ENCODE peak calls at places on chromosomes 2 and 18, in seven cellular contexts. One of them, this sample, is unnamed.
A peak's percentile ranks its signal among the peaks of the same experiment; 100 is the strongest.

GRCh38 chr2:44943693-44944101 is 2.2 kb downstream of the SIX3 start:
- DNase-seq in IMR-90: no peak
- DNase-seq in A549: no peak
- DNase-seq in H1: no peak
- DNase-seq in GM12878: no peak
- DNase-seq in HepG2: no peak
- DNase-seq in K562: no peak
- DNase-seq in this sample: no peak

GRCh38 chr2:104846955-104847820 is 6.7 kb upstream of the POU3F3 start:
- DNase-seq in IMR-90: no peak
- DNase-seq in A549: no peak
- DNase-seq in H1: no peak
- DNase-seq in GM12878: no peak
- DNase-seq in HepG2: no peak
- DNase-seq in K562: no peak
- DNase-seq in this sample: no peak

GRCh38 chr18:33495278-33495677 is 54.8 kb upstream of the CCDC178 start:
- DNase-seq in IMR-90: peak; percentile 13
- DNase-seq in A549: no peak
- DNase-seq in H1: peak; percentile 44
- DNase-seq in GM12878: peak; percentile 2
- DNase-seq in HepG2: peak; percentile 24
- DNase-seq in K562: peak; percentile 27
- DNase-seq in this sample: no peak

GRCh38 chr2:12715878-12716249 is 872 bp upstream of the TRIB2 start:
- DNase-seq in IMR-90: peak; percentile 78
- DNase-seq in A549: peak; percentile 45
- DNase-seq in H1: no peak
- DNase-seq in GM12878: no peak
- DNase-seq in HepG2: peak; percentile 54
- DNase-seq in K562: peak; percentile 74
- DNase-seq in this sample: peak; percentile 65

GRCh38 chr2:36516136-36516870 is 81.7 kb downstream of the FEZ2 start:
- DNase-seq in IMR-90: peak; percentile 58
- DNase-seq in A549: no peak
- DNase-seq in H1: no peak
- DNase-seq in GM12878: no peak
- DNase-seq in HepG2: no peak
- DNase-seq in K562: no peak
- DNase-seq in this sample: no peak

GRCh38 chr2:233832414-233832813 is 21.9 kb downstream of the HJURP start:
- DNase-seq in IMR-90: peak; percentile 82
- DNase-seq in A549: no peak
- DNase-seq in H1: no peak
- DNase-seq in GM12878: no peak
- DNase-seq in HepG2: no peak
- DNase-seq in K562: no peak
- DNase-seq in this sample: no peak

GRCh38 chr2:237691908-237692600 is 64.7 kb downstream of the LRRFIP1 start:
- DNase-seq in IMR-90: peak; percentile 80
- DNase-seq in A549: peak; percentile 68
- DNase-seq in H1: peak; percentile 65
- DNase-seq in GM12878: no peak
- DNase-seq in HepG2: peak; percentile 69
- DNase-seq in K562: peak; percentile 95
- DNase-seq in this sample: peak; percentile 73

GRCh38 chr18:56576826-56577573 is 61.4 kb downstream of the TXNL1 start:
- DNase-seq in IMR-90: peak; percentile 19
- DNase-seq in A549: no peak
- DNase-seq in H1: no peak
- DNase-seq in GM12878: no peak
- DNase-seq in HepG2: no peak
- DNase-seq in K562: no peak
- DNase-seq in this sample: no peak

GRCh38 chr2:30691948-30692828 is 115.1 kb downstream of the CAPN13 start:
- DNase-seq in IMR-90: peak; percentile 37
- DNase-seq in A549: no peak
- DNase-seq in H1: no peak
- DNase-seq in GM12878: no peak
- DNase-seq in HepG2: no peak
- DNase-seq in K562: no peak
- DNase-seq in this sample: no peak
- TF ChIP-seq CEBPB in IMR-90: no peak
- TF ChIP-seq CEBPB in A549: no peak
- TF ChIP-seq CEBPB in H1: no peak
- TF ChIP-seq CEBPB in GM12878: no peak
- TF ChIP-seq CEBPB in HepG2: no peak
- TF ChIP-seq CEBPB in K562: no peak
- TF ChIP-seq CEBPB in this sample: no peak

GRCh38 chr18:68034293-68034692 is 517.8 kb upstream of the DSEL start:
- DNase-seq in IMR-90: peak; percentile 7
- DNase-seq in A549: no peak
- DNase-seq in H1: no peak
- DNase-seq in GM12878: no peak
- DNase-seq in HepG2: no peak
- DNase-seq in K562: no peak
- DNase-seq in this sample: no peak
- TF ChIP-seq CEBPB in IMR-90: no peak
- TF ChIP-seq CEBPB in A549: no peak
- TF ChIP-seq CEBPB in H1: no peak
- TF ChIP-seq CEBPB in GM12878: no peak
- TF ChIP-seq CEBPB in HepG2: no peak
- TF ChIP-seq CEBPB in K562: no peak
- TF ChIP-seq CEBPB in this sample: no peak

DNA sequence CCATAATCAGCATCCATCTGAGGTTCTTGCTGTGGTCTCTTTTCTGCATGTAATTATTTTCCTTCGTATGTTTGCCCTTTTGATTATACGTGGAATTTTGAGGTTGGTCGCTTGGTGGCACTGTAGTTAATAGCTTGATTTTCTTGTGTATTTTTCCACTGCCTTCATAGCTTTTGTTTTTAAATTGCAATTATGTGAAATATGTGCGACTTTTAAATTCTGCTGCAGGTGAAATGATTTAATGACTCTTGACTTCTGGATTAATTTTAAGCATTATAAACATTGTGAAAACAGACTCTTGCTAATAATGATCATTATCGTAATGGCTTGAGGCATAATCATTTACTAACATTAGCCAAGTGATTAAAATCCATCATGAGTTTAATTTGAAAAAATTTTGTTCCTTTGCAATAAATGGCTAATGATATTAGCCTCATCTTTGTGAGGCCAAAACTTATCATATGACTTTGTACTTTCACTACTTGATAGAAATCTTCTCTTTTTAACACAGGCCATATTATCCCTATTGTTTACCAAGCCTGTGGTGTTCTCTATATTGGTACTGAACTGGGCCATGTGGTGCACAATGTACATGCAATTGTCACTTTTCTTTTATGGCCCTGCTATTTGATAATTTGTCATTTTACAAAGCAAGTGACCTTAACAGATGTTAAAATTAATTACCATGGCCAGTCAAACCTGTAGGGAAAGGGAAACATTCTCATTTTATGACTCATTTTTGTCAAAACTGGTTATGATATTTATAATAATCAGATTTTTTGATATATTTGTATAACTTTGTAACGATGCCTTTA is 62.8 kb upstream of the NEUROD1 start:
- DNase-seq in IMR-90: peak; percentile 73
- DNase-seq in A549: peak; percentile 7
- DNase-seq in H1: no peak
- DNase-seq in GM12878: peak; percentile 17
- DNase-seq in HepG2: peak; percentile 66
- DNase-seq in K562: no peak
- DNase-seq in this sample: peak; percentile 68
- TF ChIP-seq CEBPB in IMR-90: no peak
- TF ChIP-seq CEBPB in A549: no peak
- TF ChIP-seq CEBPB in H1: no peak
- TF ChIP-seq CEBPB in GM12878: no peak
- TF ChIP-seq CEBPB in HepG2: no peak
- TF ChIP-seq CEBPB in K562: no peak
- TF ChIP-seq CEBPB in this sample: peak; percentile 36

GRCh38 chr2:240245184-240245583 is 104.7 kb upstream of the OTOS start:
- DNase-seq in IMR-90: no peak
- DNase-seq in A549: no peak
- DNase-seq in H1: no peak
- DNase-seq in GM12878: no peak
- DNase-seq in HepG2: no peak
- DNase-seq in K562: no peak
- DNase-seq in this sample: no peak

GRCh38 chr2:240247241-240247867 is 106.9 kb upstream of the OTOS start:
- DNase-seq in IMR-90: no peak
- DNase-seq in A549: no peak
- DNase-seq in H1: no peak
- DNase-seq in GM12878: no peak
- DNase-seq in HepG2: no peak
- DNase-seq in K562: no peak
- DNase-seq in this sample: no peak

GRCh38 chr2:240245706-240246105 is 105.2 kb upstream of the OTOS start:
- DNase-seq in IMR-90: peak; percentile 27
- DNase-seq in A549: no peak
- DNase-seq in H1: no peak
- DNase-seq in GM12878: no peak
- DNase-seq in HepG2: no peak
- DNase-seq in K562: no peak
- DNase-seq in this sample: no peak

GRCh38 chr2:240246173-240246820 is 105.8 kb upstream of the OTOS start:
- DNase-seq in IMR-90: no peak
- DNase-seq in A549: no peak
- DNase-seq in H1: no peak
- DNase-seq in GM12878: no peak
- DNase-seq in HepG2: no peak
- DNase-seq in K562: no peak
- DNase-seq in this sample: no peak

DNA sequence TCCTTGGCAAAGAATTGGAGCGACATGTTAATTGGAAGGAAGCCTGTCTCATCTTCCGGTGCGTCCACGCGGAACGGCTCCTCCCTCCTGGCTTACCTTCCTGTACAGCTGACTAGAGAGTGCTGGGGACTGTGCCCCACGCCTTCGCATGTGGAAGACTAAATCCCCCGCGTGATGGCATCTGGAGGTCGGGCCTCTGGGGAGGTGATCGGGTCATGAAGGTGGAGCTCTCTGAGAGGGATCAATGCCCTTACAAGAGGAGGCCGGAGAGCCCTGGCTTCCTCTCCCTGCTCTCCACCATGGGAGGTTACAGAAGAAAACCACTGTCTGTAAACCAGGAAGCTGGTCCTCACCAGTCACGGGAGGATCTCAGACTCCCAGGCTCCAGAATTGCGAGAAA is 104.1 kb upstream of the OTOS start:
- DNase-seq in IMR-90: no peak
- DNase-seq in A549: no peak
- DNase-seq in H1: no peak
- DNase-seq in GM12878: no peak
- DNase-seq in HepG2: no peak
- DNase-seq in K562: no peak
- DNase-seq in this sample: no peak
- TF ChIP-seq CEBPB in IMR-90: no peak
- TF ChIP-seq CEBPB in A549: no peak
- TF ChIP-seq CEBPB in H1: no peak
- TF ChIP-seq CEBPB in GM12878: no peak
- TF ChIP-seq CEBPB in HepG2: no peak
- TF ChIP-seq CEBPB in K562: no peak
- TF ChIP-seq CEBPB in this sample: no peak

This sample was measured in HCT116.